ENCODE peak calls at places on chromosome 22, in nine cellular contexts. O, A, M, N, P, Y, T, D and S are unnamed samples.

GRCh38 chr22:48783821-48784266 is 1043.8 kb downstream of the BRD1 start:
- DNase-seq in P (no peak), D (no peak), N (no peak), Y (no peak), T (no peak), A (no peak), M (no peak), O (no peak), S (no peak)

GRCh38 chr22:45221201-45221600 is 19.5 kb downstream of the KIAA0930 start:
- DNase-seq in A (no peak), D (no peak), P (no peak), T (no peak), M (no peak), N (no peak), O (no peak), Y (no peak), S (no peak)

GRCh38 chr22:43100223-43100622 is 10.3 kb upstream of the BIK start:
- DNase-seq in T (no peak), P (no peak), O (no peak), N (no peak), Y (no peak), D (no peak), A (no peak), M (no peak), S (peak; percentile 13)

GRCh38 chr22:28075260-28075981 is 156.4 kb upstream of the PITPNB start:
- DNase-seq in Y (peak; percentile 83), M (peak; percentile 82), N (peak; percentile 30), P (no peak), D (no peak), O (peak; percentile 74), A (no peak), T (no peak), S (peak; percentile 24)

GRCh38 chr22:25844601-25845000 is 102.6 kb downstream of the MYO18B start:
- DNase-seq in P (no peak), Y (no peak), O (no peak), D (no peak), M (no peak), N (no peak), A (no peak), T (no peak), S (no peak)

GRCh38 chr22:46788426-46789168 is 26.1 kb downstream of the TBC1D22A start:
- DNase-seq in M (no peak), P (no peak), Y (no peak), N (no peak), O (no peak), T (no peak), D (no peak), A (no peak), S (no peak)

GRCh38 chr22:33105501-33105911 is 47.3 kb upstream of the SYN3 start:
- DNase-seq in O (no peak), P (no peak), Y (no peak), T (no peak), N (no peak), A (no peak), D (no peak), M (no peak), S (peak; percentile 42)

GRCh38 chr22:49979587-49980264 is 19.2 kb downstream of the PIM3 start:
- DNase-seq in A (peak; percentile 57), M (peak; percentile 67), N (peak; percentile 34), O (peak; percentile 31), Y (no peak), T (peak; percentile 17), D (peak; percentile 49), P (no peak), S (no peak)

GRCh38 chr22:37356922-37357321 is 70.4 kb downstream of the ELFN2 start:
- DNase-seq in T (no peak), D (no peak), A (no peak), Y (no peak), N (no peak), O (no peak), M (no peak), P (no peak), S (no peak)

GRCh38 chr22:35312198-35313059 is 12.7 kb downstream of the TOM1 start:
- DNase-seq in P (no peak), M (no peak), A (no peak), D (no peak), T (no peak), O (peak; percentile 75), N (peak; percentile 67), Y (no peak), S (no peak)

GRCh38 chr22:45891471-45891995 is 85.4 kb downstream of the WNT7B start:
- DNase-seq in N (peak; percentile 20), D (peak; percentile 10), A (no peak), M (no peak), T (no peak), O (no peak), P (no peak), Y (no peak), S (no peak)

GRCh38 chr22:44879301-44879680 is 126.9 kb downstream of the ARHGAP8 start:
- DNase-seq in N (no peak), P (no peak), T (no peak), M (no peak), O (no peak), A (no peak), Y (no peak), D (no peak), S (no peak)

GRCh38 chr22:36226189-36226588 is 13.1 kb downstream of the APOL2 start:
- DNase-seq in P (no peak), O (no peak), M (no peak), T (no peak), D (no peak), A (no peak), N (no peak), Y (no peak), S (no peak)

GRCh38 chr22:45553333-45554039 is 50.8 kb downstream of the FBLN1 start:
- DNase-seq in O (peak; percentile 92), P (no peak), Y (no peak), D (peak; percentile 77), M (peak; percentile 86), T (peak; percentile 55), A (peak; percentile 89), N (peak; percentile 87), S (peak; percentile 32)

GRCh38 chr22:38923463-38924196 is 33.8 kb upstream of the APOBEC3A start:
- DNase-seq in Y (peak; percentile 54), A (peak; percentile 94), N (peak; percentile 77), D (peak; percentile 76), O (peak; percentile 59), T (peak; percentile 90), P (no peak), M (peak; percentile 93), S (peak; percentile 87)

GRCh38 chr22:44795701-44796630 is 43.6 kb downstream of the ARHGAP8 start:
- DNase-seq in Y (no peak), T (no peak), O (no peak), M (no peak), P (no peak), A (no peak), N (no peak), D (no peak), S (no peak)

GRCh38 chr22:20885557-20886323 is 26.9 kb downstream of the SNAP29 start:
- DNase-seq in M (peak; percentile 63), D (peak; percentile 91), Y (no peak), P (peak; percentile 80), T (peak; percentile 2), O (peak; percentile 83), A (peak; percentile 91), N (peak; percentile 85), S (peak; percentile 63)

GRCh38 chr22:27148886-27149470 is 491.6 kb downstream of the MIAT start:
- DNase-seq in D (no peak), O (no peak), P (no peak), T (no peak), N (no peak), A (no peak), M (no peak), Y (no peak), S (no peak)

GRCh38 chr22:24068377-24068680 is 57.2 kb downstream of the CABIN1 start:
- DNase-seq in M (no peak), T (no peak), O (no peak), A (no peak), Y (no peak), P (no peak), N (no peak), D (no peak), S (no peak)

GRCh38 chr22:17921871-17922821 is 102.2 kb downstream of the MICAL3 start:
- DNase-seq in P (no peak), D (peak; percentile 52), A (peak; percentile 62), N (peak; percentile 68), Y (no peak), T (no peak), M (no peak), O (no peak), S (peak; percentile 37)